ENCODE peak calls at places on chromosome 12, in five cellular contexts. One of them, this sample, is unnamed.

GRCh38 chr12:26789731-26790644 is 43.0 kb downstream of the ITPR2 start:
- DNase-seq in A549: no peak
- DNase-seq in suprapubic skin: no peak
- DNase-seq in IMR-90: peak
- DNase-seq in esophagus squamous epithelium: no peak
- DNase-seq in this sample: peak

GRCh38 chr12:102917026-102917787 is at the start of gene PAH:
- DNase-seq in A549: no peak
- DNase-seq in suprapubic skin: no peak
- DNase-seq in IMR-90: no peak
- DNase-seq in esophagus squamous epithelium: no peak
- DNase-seq in this sample: no peak

GRCh38 chr12:111180830-111181726 is 187.8 kb downstream of the PHETA1 start:
- DNase-seq in A549: no peak
- DNase-seq in suprapubic skin: peak
- DNase-seq in IMR-90: peak
- DNase-seq in esophagus squamous epithelium: no peak
- DNase-seq in this sample: no peak

GRCh38 chr12:21818627-21819026 is 44.1 kb upstream of the KCNJ8 start:
- DNase-seq in A549: no peak
- DNase-seq in suprapubic skin: no peak
- DNase-seq in IMR-90: peak
- DNase-seq in esophagus squamous epithelium: no peak
- DNase-seq in this sample: no peak

GRCh38 chr12:132284071-132284492 is 45.3 kb downstream of the GALNT9 start:
- DNase-seq in A549: no peak
- DNase-seq in suprapubic skin: no peak
- DNase-seq in IMR-90: peak
- DNase-seq in esophagus squamous epithelium: no peak
- DNase-seq in this sample: no peak

GRCh38 chr12:124577374-124577773 is 10.0 kb upstream of the NCOR2 start:
- DNase-seq in A549: no peak
- DNase-seq in suprapubic skin: no peak
- DNase-seq in IMR-90: no peak
- DNase-seq in esophagus squamous epithelium: no peak
- DNase-seq in this sample: no peak

GRCh38 chr12:124451016-124451415 is 116.4 kb downstream of the NCOR2 start:
- DNase-seq in A549: no peak
- DNase-seq in suprapubic skin: no peak
- DNase-seq in IMR-90: no peak
- DNase-seq in esophagus squamous epithelium: no peak
- DNase-seq in this sample: no peak

GRCh38 chr12:45309826-45310626 is 94.1 kb downstream of the ANO6 start:
- DNase-seq in A549: no peak
- DNase-seq in suprapubic skin: no peak
- DNase-seq in IMR-90: peak
- DNase-seq in esophagus squamous epithelium: no peak
- DNase-seq in this sample: no peak

GRCh38 chr12:6563448-6564050 is 4.5 kb downstream of the NOP2 start:
- DNase-seq in A549: peak
- DNase-seq in suprapubic skin: no peak
- DNase-seq in IMR-90: peak
- DNase-seq in esophagus squamous epithelium: no peak
- DNase-seq in this sample: no peak

GRCh38 chr12:77943466-77943865 is 112.8 kb downstream of the NAV3 start:
- DNase-seq in A549: peak
- DNase-seq in suprapubic skin: no peak
- DNase-seq in IMR-90: peak
- DNase-seq in esophagus squamous epithelium: no peak
- DNase-seq in this sample: no peak

GRCh38 chr12:113325938-113326337 is 9.0 kb downstream of the SLC8B1 start:
- DNase-seq in A549: no peak
- DNase-seq in suprapubic skin: no peak
- DNase-seq in IMR-90: peak
- DNase-seq in esophagus squamous epithelium: no peak
- DNase-seq in this sample: no peak

GRCh38 chr12:117459229-117459628 is 97.8 kb upstream of the NOS1 start:
- DNase-seq in A549: no peak
- DNase-seq in suprapubic skin: no peak
- DNase-seq in IMR-90: no peak
- DNase-seq in esophagus squamous epithelium: no peak
- DNase-seq in this sample: no peak

GRCh38 chr12:4214912-4215861 is 58.4 kb upstream of the CCND2 start:
- DNase-seq in A549: no peak
- DNase-seq in suprapubic skin: peak
- DNase-seq in IMR-90: no peak
- DNase-seq in esophagus squamous epithelium: no peak
- DNase-seq in this sample: no peak

GRCh38 chr12:119715268-119715620 is 47.3 kb downstream of the PRKAB1 start:
- DNase-seq in A549: no peak
- DNase-seq in suprapubic skin: no peak
- DNase-seq in IMR-90: peak
- DNase-seq in esophagus squamous epithelium: no peak
- DNase-seq in this sample: no peak

GRCh38 chr12:20493924-20494323 is 125.6 kb downstream of the PDE3A start:
- DNase-seq in A549: no peak
- DNase-seq in suprapubic skin: no peak
- DNase-seq in IMR-90: peak
- DNase-seq in esophagus squamous epithelium: no peak
- DNase-seq in this sample: no peak

GRCh38 chr12:101235686-101236085 is 25.6 kb upstream of the SLC5A8 start:
- DNase-seq in A549: no peak
- DNase-seq in suprapubic skin: no peak
- DNase-seq in IMR-90: no peak
- DNase-seq in esophagus squamous epithelium: no peak
- DNase-seq in this sample: no peak

GRCh38 chr12:131088701-131089525 is 135.2 kb downstream of the ADGRD1 start:
- DNase-seq in A549: no peak
- DNase-seq in suprapubic skin: no peak
- DNase-seq in IMR-90: no peak
- DNase-seq in esophagus squamous epithelium: no peak
- DNase-seq in this sample: no peak

GRCh38 chr12:45737638-45738037 is 8.1 kb downstream of the ARID2 start:
- DNase-seq in A549: no peak
- DNase-seq in suprapubic skin: no peak
- DNase-seq in IMR-90: no peak
- DNase-seq in esophagus squamous epithelium: no peak
- DNase-seq in this sample: no peak

GRCh38 chr12:123267991-123268843 is 3.4 kb downstream of the CDK2AP1 start:
- DNase-seq in A549: no peak
- DNase-seq in suprapubic skin: no peak
- DNase-seq in IMR-90: no peak
- DNase-seq in esophagus squamous epithelium: no peak
- DNase-seq in this sample: no peak

GRCh38 chr12:52585951-52586350 is 12.3 kb upstream of the KRT74 start:
- DNase-seq in A549: no peak
- DNase-seq in suprapubic skin: no peak
- DNase-seq in IMR-90: no peak
- DNase-seq in esophagus squamous epithelium: no peak
- DNase-seq in this sample: no peak

GRCh38 chr12:110107369-110108281 is 16.5 kb upstream of the IFT81 start:
- DNase-seq in A549: peak
- DNase-seq in suprapubic skin: no peak
- DNase-seq in IMR-90: peak
- DNase-seq in esophagus squamous epithelium: no peak
- DNase-seq in this sample: peak

GRCh38 chr12:50287271-50287670 is 4.0 kb upstream of the LIMA1 start:
- DNase-seq in A549: no peak
- DNase-seq in suprapubic skin: no peak
- DNase-seq in IMR-90: no peak
- DNase-seq in esophagus squamous epithelium: no peak
- DNase-seq in this sample: no peak

GRCh38 chr12:50285253-50285652 is 1.9 kb upstream of the LIMA1 start:
- DNase-seq in A549: no peak
- DNase-seq in suprapubic skin: no peak
- DNase-seq in IMR-90: no peak
- DNase-seq in esophagus squamous epithelium: no peak
- DNase-seq in this sample: no peak

GRCh38 chr12:50282581-50283229 is 615 bp downstream of the LIMA1 start:
- DNase-seq in A549: peak
- DNase-seq in suprapubic skin: no peak
- DNase-seq in IMR-90: peak
- DNase-seq in esophagus squamous epithelium: no peak
- DNase-seq in this sample: peak

GRCh38 chr12:50283230-50283923 is at the start of gene LIMA1:
- DNase-seq in A549: peak
- DNase-seq in suprapubic skin: peak
- DNase-seq in IMR-90: peak
- DNase-seq in esophagus squamous epithelium: peak
- DNase-seq in this sample: peak

GRCh38 chr12:50283924-50284236 is 560 bp upstream of the LIMA1 start:
- DNase-seq in A549: no peak
- DNase-seq in suprapubic skin: no peak
- DNase-seq in IMR-90: no peak
- DNase-seq in esophagus squamous epithelium: no peak
- DNase-seq in this sample: no peak
- TF ChIP-seq POLR2A in A549: no peak
- TF ChIP-seq POLR2A in suprapubic skin: no peak
- TF ChIP-seq POLR2A in IMR-90: no peak
- TF ChIP-seq POLR2A in esophagus squamous epithelium: no peak
- TF ChIP-seq POLR2A in this sample: no peak

DNA sequence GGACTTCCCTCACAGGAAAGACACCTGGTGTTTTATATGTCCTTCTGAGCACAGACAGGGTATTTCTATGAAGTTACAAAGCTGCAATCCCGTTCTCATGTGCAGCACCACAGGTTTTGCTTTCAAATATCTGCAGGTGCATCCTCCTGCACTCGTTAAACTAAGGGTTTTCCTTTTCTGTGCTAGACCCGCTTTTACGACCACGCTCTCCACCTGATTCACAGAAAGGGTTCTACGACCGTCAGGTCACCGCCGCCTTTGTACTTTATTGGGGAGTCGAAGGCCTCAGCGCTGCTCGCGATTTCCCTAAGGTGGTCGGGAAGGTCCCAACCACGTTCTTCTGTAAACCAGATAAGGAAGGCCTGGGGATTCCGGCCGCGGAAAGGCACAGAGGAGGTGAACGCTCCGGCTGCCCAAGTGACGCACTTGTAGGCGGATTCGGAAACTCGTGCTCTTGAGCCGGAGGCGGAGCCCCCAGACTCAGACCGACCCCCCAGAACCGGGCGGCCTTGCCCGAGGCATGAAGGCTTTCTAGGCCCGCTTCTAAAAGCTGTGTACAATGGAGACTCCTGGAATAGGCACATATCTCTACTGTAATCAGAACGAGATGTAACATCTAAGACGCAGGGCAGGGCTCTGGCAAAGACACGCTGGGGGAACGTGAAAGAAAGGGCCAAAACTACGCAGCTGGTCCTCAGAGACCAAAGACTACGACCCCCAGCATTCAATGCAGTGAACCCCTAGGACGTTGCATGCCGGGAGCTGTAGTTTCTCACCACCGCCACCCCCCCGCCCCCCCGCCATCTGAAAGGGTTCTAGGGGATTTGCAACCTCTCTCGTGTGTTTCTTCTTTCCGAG is 930 bp upstream of the HSP90B1 start:
- DNase-seq in A549: peak
- DNase-seq in suprapubic skin: peak
- DNase-seq in IMR-90: peak
- DNase-seq in esophagus squamous epithelium: peak
- DNase-seq in this sample: peak
- TF ChIP-seq POLR2A in A549: peak
- TF ChIP-seq POLR2A in suprapubic skin: peak
- TF ChIP-seq POLR2A in IMR-90: peak
- TF ChIP-seq POLR2A in esophagus squamous epithelium: no peak
- TF ChIP-seq POLR2A in this sample: peak

DNA sequence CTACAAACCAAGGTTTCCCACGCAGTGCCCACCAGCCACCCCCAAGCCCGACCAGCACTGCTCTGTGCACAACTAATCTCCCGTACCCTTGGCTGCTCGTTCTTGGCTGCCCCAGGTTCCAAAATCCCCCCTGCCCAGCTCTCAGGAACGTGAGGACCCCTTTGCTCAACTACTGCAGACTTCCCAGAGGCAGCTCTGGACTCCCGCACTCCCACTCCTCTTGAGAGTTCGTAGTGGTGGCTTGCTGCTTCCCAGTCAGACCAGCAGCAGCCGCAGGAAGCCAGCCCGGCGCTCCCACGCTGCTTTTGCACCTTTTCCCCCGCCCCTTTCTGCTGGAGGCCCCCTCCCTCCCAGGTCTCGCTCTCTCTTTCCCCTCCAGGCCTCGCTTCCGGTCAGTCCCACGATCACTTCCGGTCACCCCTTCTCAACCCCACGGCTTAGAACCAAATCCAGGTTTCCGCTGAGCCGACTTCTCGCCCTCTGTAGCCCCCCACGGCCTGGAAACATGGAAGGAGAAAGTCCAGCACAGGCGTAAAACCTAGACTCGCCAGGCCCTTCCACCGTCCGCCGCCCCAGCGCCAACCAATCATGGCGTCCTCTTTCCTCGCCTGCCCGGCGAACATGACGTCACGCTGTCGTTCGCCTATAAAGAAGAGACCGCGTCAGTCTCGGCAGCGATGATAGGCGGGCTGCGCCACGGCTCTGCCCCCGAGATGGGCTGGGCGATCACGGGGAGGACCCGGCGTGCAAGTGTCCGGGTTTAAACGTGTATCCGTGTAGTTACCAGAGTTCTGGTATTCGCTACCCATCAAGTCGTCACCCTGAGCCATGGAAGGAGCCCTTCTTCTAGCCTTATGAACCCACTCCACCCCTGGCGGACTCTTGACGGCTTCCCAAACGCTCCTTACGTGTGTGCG is at the start of gene TFCP2:
- DNase-seq in A549: peak
- DNase-seq in suprapubic skin: peak
- DNase-seq in IMR-90: peak
- DNase-seq in esophagus squamous epithelium: peak
- DNase-seq in this sample: peak
- TF ChIP-seq POLR2A in A549: peak
- TF ChIP-seq POLR2A in suprapubic skin: no peak
- TF ChIP-seq POLR2A in IMR-90: peak
- TF ChIP-seq POLR2A in esophagus squamous epithelium: peak
- TF ChIP-seq POLR2A in this sample: peak

GRCh38 chr12:49296836-49297694 is 2.1 kb downstream of the PRPH start:
- DNase-seq in A549: peak
- DNase-seq in suprapubic skin: no peak
- DNase-seq in IMR-90: no peak
- DNase-seq in esophagus squamous epithelium: no peak
- DNase-seq in this sample: no peak

GRCh38 chr12:49296034-49296835 is 1.3 kb downstream of the PRPH start:
- DNase-seq in A549: peak
- DNase-seq in suprapubic skin: peak
- DNase-seq in IMR-90: no peak
- DNase-seq in esophagus squamous epithelium: no peak
- DNase-seq in this sample: no peak

GRCh38 chr12:49298160-49298559 is 3.2 kb downstream of the PRPH start:
- DNase-seq in A549: no peak
- DNase-seq in suprapubic skin: no peak
- DNase-seq in IMR-90: no peak
- DNase-seq in esophagus squamous epithelium: no peak
- DNase-seq in this sample: no peak

GRCh38 chr12:49295087-49296001 is at the start of gene PRPH:
- DNase-seq in A549: no peak
- DNase-seq in suprapubic skin: peak
- DNase-seq in IMR-90: no peak
- DNase-seq in esophagus squamous epithelium: no peak
- DNase-seq in this sample: no peak

DNA sequence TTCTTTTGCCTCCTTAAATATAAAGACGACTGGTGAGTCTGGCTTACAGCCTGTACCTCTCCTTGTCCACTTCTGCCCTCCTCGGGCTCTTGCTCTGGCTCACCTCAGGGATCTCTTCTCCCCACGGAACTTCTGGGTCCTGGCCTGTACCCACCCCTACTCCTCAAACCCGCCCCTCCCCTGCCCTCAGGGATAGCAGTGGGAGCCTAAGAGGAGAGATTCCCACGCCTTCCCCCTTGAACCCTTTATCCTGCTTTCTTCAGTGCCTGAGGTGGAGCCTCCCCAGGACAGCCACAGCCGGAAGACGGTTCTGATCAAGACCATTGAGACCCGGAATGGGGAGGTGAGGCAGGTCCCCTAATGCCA is 2.7 kb downstream of the PRPH start:
- DNase-seq in A549: no peak
- DNase-seq in suprapubic skin: no peak
- DNase-seq in IMR-90: no peak
- DNase-seq in esophagus squamous epithelium: no peak
- DNase-seq in this sample: no peak
- TF ChIP-seq POLR2A in A549: no peak
- TF ChIP-seq POLR2A in suprapubic skin: no peak
- TF ChIP-seq POLR2A in IMR-90: no peak
- TF ChIP-seq POLR2A in esophagus squamous epithelium: no peak
- TF ChIP-seq POLR2A in this sample: no peak